ENCODE peak calls at places on chromosomes 5 and 9, in five cellular contexts. A is progenitor cell of endocrine pancreas; Y is pancreas; W is activated CD8-positive, alpha-beta T cell treated with anti-CD3 and anti-CD28 coated beads for 36 hours; D is GM23338. P is an unnamed sample.

GRCh38 chr9:95762322-95762721 is 113.2 kb upstream of the ERCC6L2 start:
- DNase-seq in A (no peak), Y (no peak), W (peak; percentile 51), D (no peak), P (no peak)

GRCh38 chr5:164934561-164934960 is 1429.1 kb downstream of the MAT2B start:
- DNase-seq in A (no peak), Y (no peak), W (no peak), D (peak; percentile 46), P (no peak)

GRCh38 chr5:27472000-27472763 is 433.8 kb upstream of the CDH9 start:
- DNase-seq in A (peak; percentile 61), Y (peak; percentile 27), W (peak; percentile 12), D (peak; percentile 96), P (peak; percentile 79)

GRCh38 chr5:163571755-163572154 is 66.3 kb downstream of the MAT2B start:
- DNase-seq in A (no peak), Y (no peak), W (no peak), D (no peak), P (peak; percentile 95)

GRCh38 chr5:167863883-167864282 is 427.6 kb upstream of the WWC1 start:
- DNase-seq in A (no peak), Y (no peak), W (no peak), D (no peak), P (no peak)

GRCh38 chr9:89177401-89178161 is 1.0 kb downstream of the SHC3 start:
- DNase-seq in A (peak; percentile 19), Y (peak; percentile 42), W (no peak), D (peak; percentile 67), P (peak; percentile 15)

GRCh38 chr5:177310757-177311173 is 933 bp downstream of the MXD3 start:
- DNase-seq in A (no peak), Y (peak; percentile 28), W (peak; percentile 47), D (peak; percentile 67), P (no peak)

GRCh38 chr5:117333011-117333410 is 758.4 kb upstream of the SEMA6A start:
- DNase-seq in A (no peak), Y (no peak), W (no peak), D (no peak), P (no peak)

GRCh38 chr5:170100051-170100943 is 5.4 kb upstream of the FOXI1 start:
- DNase-seq in A (peak; percentile 77), Y (peak; percentile 70), W (peak; percentile 91), D (peak; percentile 95), P (peak; percentile 79)

GRCh38 chr9:6078382-6079105 is 63.1 kb upstream of the RANBP6 start:
- DNase-seq in A (no peak), Y (no peak), W (no peak), D (peak; percentile 30), P (no peak)

GRCh38 chr9:126721531-126722098 is 83.2 kb upstream of the ZBTB43 start:
- DNase-seq in A (no peak), Y (no peak), W (peak; percentile 43), D (no peak), P (no peak)

GRCh38 chr5:178249191-178249989 is 16.8 kb upstream of the PHYKPL start:
- DNase-seq in A (no peak), Y (no peak), W (peak; percentile 79), D (no peak), P (peak; percentile 94)

GRCh38 chr9:35518212-35518917 is 28.5 kb downstream of the RUSC2 start:
- DNase-seq in A (peak; percentile 40), Y (peak; percentile 70), W (no peak), D (peak; percentile 91), P (peak; percentile 99)

GRCh38 chr9:120152295-120152694 is 427.7 kb downstream of the CDK5RAP2 start:
- DNase-seq in A (no peak), Y (no peak), W (no peak), D (peak; percentile 64), P (no peak)

GRCh38 chr5:179680780-179681411 is at the start of gene CBY3:
- DNase-seq in A (no peak), Y (no peak), W (no peak), D (no peak), P (peak; percentile 6)

GRCh38 chr9:76394896-76395244 is 644 bp upstream of the RFK start:
- DNase-seq in A (peak; percentile 11), Y (no peak), W (peak; percentile 78), D (peak; percentile 54), P (no peak)

GRCh38 chr9:132245465-132245864 is 83.6 kb downstream of the NTNG2 start:
- DNase-seq in A (no peak), Y (no peak), W (no peak), D (no peak), P (no peak)

GRCh38 chr9:98253563-98253962 is 1.9 kb downstream of the TBC1D2 start:
- DNase-seq in A (no peak), Y (no peak), W (no peak), D (no peak), P (no peak)

GRCh38 chr5:143645356-143645755 is 166.6 kb upstream of the HMHB1 start:
- DNase-seq in A (no peak), Y (no peak), W (no peak), D (no peak), P (no peak)

GRCh38 chr5:143644751-143645150 is 167.2 kb upstream of the HMHB1 start:
- DNase-seq in A (no peak), Y (no peak), W (no peak), D (no peak), P (peak; percentile 59)

GRCh38 chr5:143648696-143649095 is 163.3 kb upstream of the HMHB1 start:
- DNase-seq in A (no peak), Y (no peak), W (peak; percentile 24), D (peak; percentile 46), P (no peak)

GRCh38 chr5:143649869-143650268 is 162.1 kb upstream of the HMHB1 start:
- DNase-seq in A (no peak), Y (no peak), W (no peak), D (no peak), P (peak; percentile 87)

DNA sequence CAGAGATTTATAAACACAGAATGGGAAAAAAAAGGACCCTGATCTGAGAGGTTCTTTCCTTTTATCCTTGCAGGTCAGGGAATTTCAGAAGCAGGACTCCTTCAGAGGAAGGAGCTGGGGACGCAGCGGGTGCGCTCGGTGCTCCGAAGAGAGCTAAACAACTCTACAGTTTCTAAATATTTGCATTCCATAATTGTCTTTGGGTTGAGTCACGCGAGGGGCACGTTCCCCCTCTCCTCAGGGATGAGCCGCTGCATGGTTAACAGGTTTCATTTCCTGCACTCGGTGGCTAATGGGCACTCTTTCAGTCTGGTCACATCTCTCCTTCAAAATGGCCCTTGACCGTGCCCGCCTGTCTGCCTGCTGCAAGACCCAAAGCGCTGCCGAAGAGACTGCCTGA is 165.0 kb upstream of the HMHB1 start:
- DNase-seq in A (no peak), Y (no peak), W (no peak), D (no peak), P (no peak)
- TF ChIP-seq CTCF in A (no peak), Y (no peak), W (no peak), D (no peak), P (no peak)

GRCh38 chr5:9707766-9708462 is 77.8 kb upstream of the TAS2R1 start:
- DNase-seq in A (no peak), Y (no peak), W (no peak), D (peak; percentile 2), P (no peak)
- TF ChIP-seq CTCF in A (no peak), Y (no peak), W (no peak), D (no peak), P (no peak)

DNA sequence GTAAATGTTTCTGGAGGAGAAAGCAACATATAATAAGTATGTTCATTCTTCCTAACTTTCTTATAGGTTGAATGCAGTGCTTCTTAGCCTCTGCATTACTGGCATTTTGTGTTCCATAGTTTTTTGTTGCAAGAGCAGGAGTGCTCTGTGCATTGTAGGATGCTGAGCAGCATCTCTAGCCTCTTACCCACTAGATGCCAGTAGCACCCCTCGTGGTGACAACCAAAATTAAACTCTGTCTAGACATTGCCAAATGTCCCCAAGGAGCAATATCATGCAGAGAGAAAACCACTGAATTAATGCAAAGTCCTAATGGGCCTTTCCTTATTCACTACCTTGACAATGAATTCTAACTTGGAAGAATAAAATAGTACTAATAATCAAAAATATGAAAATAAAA is 147.0 kb downstream of the GLIS3 start:
- DNase-seq in A (no peak), Y (no peak), W (no peak), D (no peak), P (no peak)
- TF ChIP-seq CTCF in A (no peak), Y (no peak), W (no peak), D (no peak), P (no peak)

GRCh38 chr5:138352722-138353549 is 451 bp downstream of the KDM3B start:
- DNase-seq in A (peak; percentile 45), Y (peak; percentile 56), W (peak; percentile 79), D (peak; percentile 68), P (peak; percentile 43)
- TF ChIP-seq CTCF in A (peak; percentile 25), Y (peak; percentile 7), W (peak; percentile 65), D (peak; percentile 24), P (peak; percentile 9)

DNA sequence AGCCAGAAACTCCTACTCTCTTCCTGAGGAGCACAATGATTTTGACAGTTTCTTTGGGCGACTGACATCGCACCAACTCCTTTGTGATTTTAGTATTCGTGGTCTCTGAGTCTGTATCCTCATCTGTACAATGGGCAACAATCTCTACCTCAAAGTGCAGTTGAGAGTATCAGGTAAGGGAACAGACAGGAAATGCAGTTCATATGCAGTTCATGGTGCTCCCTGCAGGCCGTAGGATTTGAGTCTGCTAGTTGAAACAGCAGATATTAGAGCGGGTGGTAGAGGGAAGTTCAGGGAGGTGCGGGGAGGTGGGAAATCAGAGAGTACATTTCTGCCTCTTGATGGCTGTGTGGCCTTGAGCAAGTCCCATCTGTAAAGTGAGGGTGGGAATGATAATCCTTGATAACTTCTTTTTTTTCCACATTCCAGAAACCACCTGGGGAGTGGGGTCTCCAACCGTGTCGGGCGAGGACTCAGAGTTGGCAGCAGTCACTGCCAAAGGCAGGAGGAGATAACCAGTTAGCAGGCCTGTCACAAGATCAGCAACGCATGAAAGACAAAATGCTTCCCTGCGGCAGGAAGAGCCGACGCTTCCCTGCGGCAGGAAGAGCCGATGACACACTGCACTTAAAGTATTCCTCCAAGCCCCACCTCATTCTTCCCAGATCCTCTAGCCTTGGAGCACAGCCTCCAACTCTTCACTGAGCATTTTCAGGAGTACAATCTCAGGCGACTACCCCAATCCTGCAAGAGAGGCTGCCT is 6.0 kb upstream of the NEK6 start:
- DNase-seq in A (no peak), Y (no peak), W (no peak), D (no peak), P (peak; percentile 60)
- TF ChIP-seq CTCF in A (no peak), Y (no peak), W (no peak), D (no peak), P (peak; percentile 5)

GRCh38 chr5:173412566-173412965 is 84.4 kb upstream of the STC2 start:
- DNase-seq in A (no peak), Y (no peak), W (no peak), D (peak; percentile 11), P (no peak)
- TF ChIP-seq CTCF in A (no peak), Y (no peak), W (no peak), D (no peak), P (no peak)

DNA sequence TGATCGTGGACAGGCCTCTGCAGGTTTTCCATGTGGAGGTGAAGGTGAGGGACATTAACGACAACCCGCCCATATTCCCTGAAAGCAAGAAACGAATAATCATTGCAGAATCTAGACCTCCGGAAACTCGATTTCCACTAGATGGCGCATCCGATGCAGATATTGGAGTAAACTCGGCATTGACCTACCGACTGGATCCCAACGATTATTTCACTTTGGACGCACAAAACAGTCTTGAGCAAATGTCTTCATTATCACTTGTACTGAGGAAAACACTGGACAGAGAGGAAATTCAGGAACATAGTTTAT is 621 bp downstream of the PCDHA13 start:
- DNase-seq in A (no peak), Y (no peak), W (no peak), D (peak; percentile 90), P (no peak)
- TF ChIP-seq CTCF in A (no peak), Y (no peak), W (no peak), D (peak; percentile 76), P (no peak)